ENCODE peak calls at places on chromosomes 13 and 19, in five cellular contexts. Z is B cell, S is bronchial epithelial cell, K is thoracic aorta, E is Caco-2. J is an unnamed sample.

GRCh38 chr19:8208119-8208709 is 956 bp upstream of the CERS4 start:
- DNase-seq in Z (no peak), S (no peak), K (no peak), E (peak; percentile 41), J (no peak)

GRCh38 chr19:39154626-39155100 is 29.1 kb downstream of the PAK4 start:
- DNase-seq in Z (no peak), S (peak; percentile 74), K (no peak), E (peak; percentile 92), J (no peak)

GRCh38 chr13:96178759-96179158 is 88.9 kb downstream of the HS6ST3 start:
- DNase-seq in Z (no peak), S (no peak), K (no peak), E (no peak), J (no peak)

GRCh38 chr19:50718255-50719118 is 1.1 kb downstream of the SHANK1 start:
- DNase-seq in Z (no peak), S (no peak), K (no peak), E (no peak), J (no peak)

GRCh38 chr19:18312021-18312534 is 10.8 kb downstream of the LSM4 start:
- DNase-seq in Z (no peak), S (no peak), K (no peak), E (no peak), J (no peak)

GRCh38 chr19:51065221-51065960 is 499 bp upstream of the KLK13 start:
- DNase-seq in Z (no peak), S (no peak), K (no peak), E (no peak), J (no peak)

GRCh38 chr13:43784491-43784890 is 2.3 kb downstream of the ENOX1 start:
- DNase-seq in Z (no peak), S (no peak), K (no peak), E (no peak), J (no peak)

GRCh38 chr13:40064723-40065122 is 409.3 kb downstream of the COG6 start:
- DNase-seq in Z (no peak), S (peak; percentile 82), K (peak; percentile 44), E (no peak), J (no peak)

GRCh38 chr19:11538232-11539036 is at the start of gene CNN1:
- DNase-seq in Z (no peak), S (no peak), K (peak; percentile 76), E (no peak), J (peak; percentile 23)

GRCh38 chr19:45168767-45169351 is 8.1 kb upstream of the NKPD1 start:
- DNase-seq in Z (no peak), S (no peak), K (no peak), E (no peak), J (no peak)

GRCh38 chr19:41407271-41407670 is 9.7 kb downstream of the BCKDHA start:
- DNase-seq in Z (no peak), S (no peak), K (no peak), E (no peak), J (no peak)

GRCh38 chr19:18194554-18195238 is 1.7 kb downstream of the MPV17L2 start:
- DNase-seq in Z (peak; percentile 68), S (no peak), K (no peak), E (no peak), J (peak; percentile 58)

GRCh38 chr13:77876176-77876575 is 42.5 kb downstream of the EDNRB start:
- DNase-seq in Z (no peak), S (no peak), K (no peak), E (no peak), J (no peak)

GRCh38 chr13:101951114-101951513 is 450.7 kb downstream of the FGF14 start:
- DNase-seq in Z (no peak), S (no peak), K (no peak), E (no peak), J (no peak)

GRCh38 chr13:79919109-79919508 is 421.8 kb downstream of the SPRY2 start:
- DNase-seq in Z (no peak), S (no peak), K (no peak), E (no peak), J (no peak)

GRCh38 chr19:23991170-23991569 is 76.5 kb downstream of the ZNF726 start:
- DNase-seq in Z (no peak), S (peak; percentile 84), K (no peak), E (no peak), J (no peak)

GRCh38 chr13:102172406-102172805 is 229.4 kb downstream of the FGF14 start:
- DNase-seq in Z (no peak), S (no peak), K (no peak), E (no peak), J (no peak)

GRCh38 chr19:38707512-38708114 is 36.7 kb downstream of the CAPN12 start:
- DNase-seq in Z (no peak), S (no peak), K (no peak), E (no peak), J (no peak)

GRCh38 chr19:7631577-7631976 is 1.9 kb downstream of the PCP2 start:
- DNase-seq in Z (no peak), S (no peak), K (no peak), E (no peak), J (no peak)

GRCh38 chr13:46698910-46699460 is 98.0 kb downstream of the ESD start:
- DNase-seq in Z (no peak), S (no peak), K (no peak), E (no peak), J (no peak)

GRCh38 chr13:90793261-90793785 is 554.2 kb upstream of the MIR17HG start:
- DNase-seq in Z (no peak), S (no peak), K (no peak), E (no peak), J (no peak)

GRCh38 chr19:17623224-17623935 is 64.8 kb downstream of the UNC13A start:
- DNase-seq in Z (no peak), S (no peak), K (no peak), E (no peak), J (no peak)

GRCh38 chr13:109074436-109074835 is 445.0 kb downstream of the MYO16 start:
- DNase-seq in Z (no peak), S (no peak), K (no peak), E (no peak), J (no peak)

GRCh38 chr13:49112782-49113525 is 107.2 kb upstream of the MLNR start:
- DNase-seq in Z (no peak), S (no peak), K (no peak), E (no peak), J (no peak)

GRCh38 chr13:67943116-67943515 is 713.0 kb upstream of the PCDH9 start:
- DNase-seq in Z (no peak), S (no peak), K (no peak), E (no peak), J (no peak)

GRCh38 chr19:51702103-51702753 is 9.1 kb downstream of the SPACA6 start:
- DNase-seq in Z (no peak), S (peak; percentile 89), K (peak; percentile 60), E (peak; percentile 80), J (peak; percentile 28)

GRCh38 chr19:7862413-7862951 is 11.7 kb downstream of the PRR36 start:
- DNase-seq in Z (no peak), S (peak; percentile 29), K (no peak), E (peak; percentile 85), J (peak; percentile 91)

GRCh38 chr19:6238256-6238642 is 41.5 kb downstream of the MLLT1 start:
- DNase-seq in Z (no peak), S (no peak), K (no peak), E (no peak), J (no peak)

GRCh38 chr19:35381318-35381717 is 10.4 kb downstream of the GPR42 start:
- DNase-seq in Z (no peak), S (no peak), K (no peak), E (no peak), J (no peak)

GRCh38 chr19:53961523-53962345 is 1.0 kb upstream of the CACNG8 start:
- DNase-seq in Z (no peak), S (no peak), K (no peak), E (no peak), J (no peak)

GRCh38 chr13:98846521-98846920 is 94.0 kb upstream of the SLC15A1 start:
- DNase-seq in Z (no peak), S (no peak), K (no peak), E (no peak), J (no peak)

DNA sequence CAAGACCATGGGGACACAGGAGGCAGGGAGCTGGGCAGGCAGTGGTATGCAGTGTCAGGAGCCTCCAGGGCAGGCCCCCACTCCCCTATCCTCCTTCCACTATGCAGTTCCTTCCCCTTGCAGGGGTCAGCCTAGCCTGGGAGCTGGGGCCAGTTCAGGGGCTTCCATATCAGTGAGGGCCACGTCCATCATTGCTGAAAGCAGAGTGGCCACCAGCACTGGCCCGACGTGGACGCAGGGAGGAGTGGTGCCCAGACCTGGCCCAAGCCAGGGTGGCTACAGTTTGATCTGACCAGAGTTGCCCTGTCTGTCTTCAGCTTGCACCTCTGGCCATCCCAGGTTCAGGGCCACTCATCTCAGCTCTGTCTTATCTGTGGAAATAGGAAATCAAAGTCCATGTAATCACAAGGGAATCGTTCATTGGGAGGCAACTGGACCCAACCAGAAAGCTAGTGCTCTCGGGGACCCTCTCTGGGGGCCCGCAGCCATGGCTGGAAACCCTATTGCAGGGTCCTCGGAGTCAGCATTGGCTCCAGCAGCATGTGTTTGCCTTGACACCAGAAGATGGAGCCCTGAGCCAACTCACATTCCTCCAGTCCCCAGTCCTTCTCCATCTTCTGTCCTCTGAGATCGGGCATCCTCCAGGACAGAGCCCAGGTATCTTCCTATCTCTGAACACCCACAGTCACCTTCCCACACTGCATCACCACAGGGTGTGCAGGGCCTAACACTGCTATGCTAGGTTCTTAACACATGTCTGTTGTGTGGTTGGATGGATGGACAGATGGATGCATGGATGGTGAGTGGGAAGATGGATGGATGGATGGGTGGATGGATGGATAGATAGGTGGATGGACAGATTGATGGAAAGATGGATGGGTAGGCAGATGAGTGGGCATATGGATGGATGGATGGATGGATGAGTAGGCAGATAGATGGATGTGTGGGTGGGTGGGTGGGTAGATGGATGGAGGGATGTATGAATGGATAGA is 75.7 kb upstream of the KCTD15 start:
- DNase-seq in Z (no peak), S (no peak), K (no peak), E (no peak), J (no peak)
- TF ChIP-seq CTCF in Z (no peak), S (no peak), K (no peak), E (no peak), J (peak; percentile 6)

DNA sequence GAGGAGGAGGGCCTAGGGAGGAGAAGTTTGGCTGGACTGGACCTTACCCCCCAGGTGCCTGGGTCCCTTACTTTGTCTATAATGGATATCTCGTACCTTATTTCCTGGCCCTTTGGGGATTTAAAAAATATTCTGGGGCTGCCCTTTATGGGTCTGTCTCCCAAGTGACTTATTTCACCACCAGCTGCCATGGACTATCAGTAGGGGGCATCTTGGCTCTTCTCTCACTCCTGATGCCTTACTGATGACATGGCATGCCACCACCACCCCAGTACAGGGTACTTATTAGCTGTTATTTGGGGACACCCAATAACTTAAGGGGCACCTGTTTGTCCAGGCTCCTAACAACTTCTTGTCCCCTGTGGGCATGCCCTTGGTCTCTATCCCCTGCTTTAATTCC is 38.0 kb downstream of the NFIX start:
- DNase-seq in Z (no peak), S (no peak), K (no peak), E (no peak), J (no peak)
- TF ChIP-seq CTCF in Z (no peak), S (peak; percentile 14), K (no peak), E (no peak), J (no peak)

DNA sequence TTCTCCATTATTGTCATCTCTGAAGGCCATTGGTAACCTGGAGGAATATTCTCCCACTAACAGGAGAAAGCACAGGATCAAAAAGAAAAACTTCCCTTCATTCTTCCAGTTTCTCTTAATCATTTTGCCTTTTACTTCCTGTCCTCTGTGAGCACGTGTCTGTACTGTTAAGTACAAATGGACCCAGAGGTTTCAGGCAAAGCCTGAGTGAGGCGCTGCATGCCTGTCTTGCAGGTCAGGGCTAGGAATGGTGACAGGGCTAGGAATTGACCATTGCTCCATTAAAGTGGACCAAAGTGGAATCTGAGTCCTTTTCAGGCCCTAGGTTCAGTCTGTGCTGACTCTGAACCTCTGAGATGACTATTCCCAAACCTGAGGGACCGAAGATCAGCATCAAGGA is 326.7 kb downstream of the SHISA2 start:
- DNase-seq in Z (no peak), S (no peak), K (no peak), E (no peak), J (no peak)
- TF ChIP-seq CTCF in Z (no peak), S (no peak), K (no peak), E (no peak), J (no peak)

GRCh38 chr13:71396149-71396548 is 470.9 kb downstream of the DACH1 start:
- DNase-seq in Z (no peak), S (no peak), K (no peak), E (no peak), J (no peak)
- TF ChIP-seq CTCF in Z (no peak), S (no peak), K (no peak), E (no peak), J (no peak)

J was measured in GM10248.